ENCODE peak calls at places on chromosome X, in eight cellular contexts. One of them, this sample, is unnamed.

GRCh38 chrX:154029439-154029838 is 9.7 kb upstream of the IRAK1 start:
- DNase-seq in ovary: no peak
- DNase-seq in H1: no peak
- DNase-seq in A549: no peak
- DNase-seq in suprapubic skin: no peak
- DNase-seq in SK-N-SH: no peak
- DNase-seq in GM12878: no peak
- DNase-seq in tibial nerve: no peak
- DNase-seq in this sample: no peak

GRCh38 chrX:16870861-16871584 is 861 bp upstream of the RBBP7 start:
- DNase-seq in H1: peak
- DNase-seq in suprapubic skin: no peak
- DNase-seq in tibial nerve: peak
- DNase-seq in A549: no peak
- DNase-seq in GM12878: no peak
- DNase-seq in ovary: no peak
- DNase-seq in SK-N-SH: peak
- DNase-seq in this sample: peak

GRCh38 chrX:54043084-54043483 is 1.2 kb downstream of the PHF8 start:
- DNase-seq in H1: no peak
- DNase-seq in GM12878: no peak
- DNase-seq in SK-N-SH: no peak
- DNase-seq in tibial nerve: no peak
- DNase-seq in suprapubic skin: no peak
- DNase-seq in ovary: no peak
- DNase-seq in A549: no peak
- DNase-seq in this sample: no peak

GRCh38 chrX:139881130-139881529 is 51.7 kb downstream of the ATP11C start:
- DNase-seq in SK-N-SH: peak
- DNase-seq in A549: no peak
- DNase-seq in ovary: no peak
- DNase-seq in tibial nerve: no peak
- DNase-seq in H1: no peak
- DNase-seq in suprapubic skin: no peak
- DNase-seq in GM12878: no peak
- DNase-seq in this sample: no peak

GRCh38 chrX:32447640-32448039 is 763.7 kb downstream of the DMD start:
- DNase-seq in SK-N-SH: no peak
- DNase-seq in ovary: no peak
- DNase-seq in tibial nerve: no peak
- DNase-seq in suprapubic skin: no peak
- DNase-seq in GM12878: no peak
- DNase-seq in A549: no peak
- DNase-seq in H1: no peak
- DNase-seq in this sample: no peak

GRCh38 chrX:13094780-13095425 is 50.5 kb upstream of the FAM9C start:
- DNase-seq in SK-N-SH: no peak
- DNase-seq in GM12878: no peak
- DNase-seq in ovary: no peak
- DNase-seq in H1: no peak
- DNase-seq in suprapubic skin: no peak
- DNase-seq in A549: no peak
- DNase-seq in tibial nerve: no peak
- DNase-seq in this sample: no peak

GRCh38 chrX:136531951-136532350 is at the start of gene VGLL1:
- DNase-seq in SK-N-SH: no peak
- DNase-seq in H1: no peak
- DNase-seq in tibial nerve: no peak
- DNase-seq in GM12878: no peak
- DNase-seq in ovary: no peak
- DNase-seq in A549: no peak
- DNase-seq in suprapubic skin: no peak
- DNase-seq in this sample: no peak

GRCh38 chrX:104707572-104707971 is 141.6 kb downstream of the IL1RAPL2 start:
- DNase-seq in suprapubic skin: no peak
- DNase-seq in A549: no peak
- DNase-seq in GM12878: no peak
- DNase-seq in H1: no peak
- DNase-seq in tibial nerve: no peak
- DNase-seq in SK-N-SH: no peak
- DNase-seq in ovary: no peak
- DNase-seq in this sample: no peak

GRCh38 chrX:148530464-148531077 is 30.2 kb downstream of the AFF2 start:
- DNase-seq in A549: no peak
- DNase-seq in ovary: no peak
- DNase-seq in suprapubic skin: no peak
- DNase-seq in H1: no peak
- DNase-seq in SK-N-SH: no peak
- DNase-seq in GM12878: no peak
- DNase-seq in tibial nerve: peak
- DNase-seq in this sample: no peak

GRCh38 chrX:153582896-153583295 is 16.0 kb downstream of the CCNQ start:
- DNase-seq in tibial nerve: no peak
- DNase-seq in suprapubic skin: no peak
- DNase-seq in SK-N-SH: peak
- DNase-seq in ovary: no peak
- DNase-seq in A549: no peak
- DNase-seq in H1: no peak
- DNase-seq in GM12878: peak
- DNase-seq in this sample: no peak

GRCh38 chrX:1181131-1181530 is 31.3 kb downstream of the CRLF2 start:
- DNase-seq in ovary: no peak
- DNase-seq in GM12878: no peak
- DNase-seq in SK-N-SH: no peak
- DNase-seq in H1: peak
- DNase-seq in suprapubic skin: peak
- DNase-seq in A549: no peak
- DNase-seq in tibial nerve: no peak
- DNase-seq in this sample: no peak

GRCh38 chrX:49186125-49187027 is at the start of gene PRICKLE3:
- DNase-seq in A549: peak
- DNase-seq in GM12878: no peak
- DNase-seq in suprapubic skin: peak
- DNase-seq in ovary: peak
- DNase-seq in tibial nerve: peak
- DNase-seq in SK-N-SH: no peak
- DNase-seq in H1: peak
- DNase-seq in this sample: peak

GRCh38 chrX:150846130-150846529 is 52.3 kb downstream of the CD99L2 start:
- DNase-seq in ovary: no peak
- DNase-seq in SK-N-SH: no peak
- DNase-seq in A549: no peak
- DNase-seq in GM12878: no peak
- DNase-seq in suprapubic skin: no peak
- DNase-seq in H1: no peak
- DNase-seq in tibial nerve: no peak
- DNase-seq in this sample: no peak

GRCh38 chrX:155094468-155095061 is 23.3 kb downstream of the BRCC3 start:
- DNase-seq in SK-N-SH: peak
- DNase-seq in GM12878: no peak
- DNase-seq in ovary: no peak
- DNase-seq in tibial nerve: no peak
- DNase-seq in A549: no peak
- DNase-seq in H1: no peak
- DNase-seq in suprapubic skin: no peak
- DNase-seq in this sample: no peak

DNA sequence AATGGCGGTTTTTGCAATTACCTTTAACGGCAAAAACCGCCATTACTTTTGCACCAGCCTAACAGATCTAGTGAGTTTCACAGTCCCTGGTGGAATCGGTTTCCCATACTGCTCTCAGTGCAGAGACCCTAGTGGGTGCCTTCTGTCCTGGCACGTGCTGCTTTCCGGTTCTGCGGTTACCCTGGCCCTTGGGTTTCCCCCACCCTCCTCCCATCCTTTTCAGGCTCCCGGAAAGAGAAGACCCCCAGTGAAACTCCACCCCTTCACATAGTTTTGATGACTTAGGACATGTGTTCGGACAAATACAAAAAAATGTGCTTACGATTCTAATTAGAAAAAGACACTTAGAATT is 36.9 kb downstream of the NLGN3 start:
- DNase-seq in A549: no peak
- DNase-seq in GM12878: no peak
- DNase-seq in suprapubic skin: no peak
- DNase-seq in SK-N-SH: peak
- DNase-seq in H1: no peak
- DNase-seq in ovary: peak
- DNase-seq in tibial nerve: peak
- DNase-seq in this sample: no peak
- TF ChIP-seq EP300 in A549: no peak
- TF ChIP-seq EP300 in GM12878: no peak
- TF ChIP-seq EP300 in suprapubic skin: no peak
- TF ChIP-seq EP300 in SK-N-SH: no peak
- TF ChIP-seq EP300 in H1: no peak
- TF ChIP-seq EP300 in ovary: no peak
- TF ChIP-seq EP300 in tibial nerve: no peak
- TF ChIP-seq EP300 in this sample: no peak

DNA sequence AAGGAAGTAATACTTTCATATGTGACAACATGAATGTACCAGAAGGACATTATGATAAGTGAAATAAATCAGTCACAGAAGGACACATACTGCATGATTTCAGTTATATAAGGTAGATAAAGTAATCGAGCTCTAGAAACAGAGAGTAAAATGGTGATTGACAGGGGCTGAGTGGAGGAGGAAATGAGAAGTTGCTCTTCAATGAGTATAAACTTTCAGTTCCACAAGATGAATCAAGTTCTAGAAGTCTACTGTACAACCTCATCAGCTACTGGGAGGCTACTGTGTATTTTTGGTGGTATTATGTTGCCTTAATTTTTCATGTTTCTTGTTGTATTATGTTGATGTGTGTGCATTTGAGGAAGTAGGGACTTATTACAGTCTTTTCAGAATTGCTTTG is 270.9 kb upstream of the GRIA3 start:
- DNase-seq in suprapubic skin: no peak
- DNase-seq in A549: no peak
- DNase-seq in GM12878: no peak
- DNase-seq in SK-N-SH: no peak
- DNase-seq in tibial nerve: no peak
- DNase-seq in ovary: no peak
- DNase-seq in H1: no peak
- DNase-seq in this sample: no peak
- TF ChIP-seq CTCF in suprapubic skin: no peak
- TF ChIP-seq CTCF in A549: no peak
- TF ChIP-seq CTCF in GM12878: no peak
- TF ChIP-seq CTCF in SK-N-SH: no peak
- TF ChIP-seq CTCF in tibial nerve: no peak
- TF ChIP-seq CTCF in ovary: no peak
- TF ChIP-seq CTCF in H1: no peak
- TF ChIP-seq CTCF in this sample: no peak

GRCh38 chrX:109995155-109995554 is 7.8 kb upstream of the TMEM164 start:
- DNase-seq in A549: no peak
- DNase-seq in tibial nerve: no peak
- DNase-seq in ovary: no peak
- DNase-seq in suprapubic skin: no peak
- DNase-seq in SK-N-SH: no peak
- DNase-seq in GM12878: no peak
- DNase-seq in H1: no peak
- DNase-seq in this sample: no peak

GRCh38 chrX:109990582-109991276 is 12.2 kb upstream of the TMEM164 start:
- DNase-seq in H1: no peak
- DNase-seq in suprapubic skin: no peak
- DNase-seq in SK-N-SH: no peak
- DNase-seq in A549: no peak
- DNase-seq in ovary: no peak
- DNase-seq in GM12878: no peak
- DNase-seq in tibial nerve: no peak
- DNase-seq in this sample: no peak

GRCh38 chrX:109997786-109998452 is 5.0 kb upstream of the TMEM164 start:
- DNase-seq in tibial nerve: no peak
- DNase-seq in A549: no peak
- DNase-seq in GM12878: no peak
- DNase-seq in suprapubic skin: no peak
- DNase-seq in ovary: no peak
- DNase-seq in H1: no peak
- DNase-seq in SK-N-SH: no peak
- DNase-seq in this sample: no peak

GRCh38 chrX:109987884-109988283 is 15.0 kb upstream of the TMEM164 start:
- DNase-seq in A549: no peak
- DNase-seq in H1: no peak
- DNase-seq in GM12878: no peak
- DNase-seq in suprapubic skin: no peak
- DNase-seq in SK-N-SH: no peak
- DNase-seq in tibial nerve: no peak
- DNase-seq in ovary: no peak
- DNase-seq in this sample: no peak

GRCh38 chrX:109992203-109992602 is 10.7 kb upstream of the TMEM164 start:
- DNase-seq in ovary: no peak
- DNase-seq in suprapubic skin: no peak
- DNase-seq in A549: no peak
- DNase-seq in H1: no peak
- DNase-seq in SK-N-SH: no peak
- DNase-seq in GM12878: no peak
- DNase-seq in tibial nerve: no peak
- DNase-seq in this sample: no peak
- TF ChIP-seq EP300 in ovary: no peak
- TF ChIP-seq EP300 in suprapubic skin: no peak
- TF ChIP-seq EP300 in A549: no peak
- TF ChIP-seq EP300 in H1: no peak
- TF ChIP-seq EP300 in SK-N-SH: no peak
- TF ChIP-seq EP300 in GM12878: no peak
- TF ChIP-seq EP300 in tibial nerve: no peak
- TF ChIP-seq EP300 in this sample: no peak

GRCh38 chrX:110448459-110448858 is 89.8 kb downstream of the RTL9 start:
- DNase-seq in suprapubic skin: no peak
- DNase-seq in H1: no peak
- DNase-seq in GM12878: no peak
- DNase-seq in tibial nerve: no peak
- DNase-seq in A549: no peak
- DNase-seq in ovary: no peak
- DNase-seq in SK-N-SH: no peak
- DNase-seq in this sample: no peak

GRCh38 chrX:110440016-110440805 is 81.6 kb downstream of the RTL9 start:
- DNase-seq in A549: no peak
- DNase-seq in suprapubic skin: no peak
- DNase-seq in GM12878: no peak
- DNase-seq in tibial nerve: no peak
- DNase-seq in H1: no peak
- DNase-seq in SK-N-SH: no peak
- DNase-seq in ovary: no peak
- DNase-seq in this sample: no peak

GRCh38 chrX:110444996-110445395 is 86.3 kb downstream of the RTL9 start:
- DNase-seq in SK-N-SH: no peak
- DNase-seq in H1: no peak
- DNase-seq in GM12878: no peak
- DNase-seq in ovary: no peak
- DNase-seq in A549: no peak
- DNase-seq in suprapubic skin: no peak
- DNase-seq in tibial nerve: no peak
- DNase-seq in this sample: no peak

GRCh38 chrX:110437686-110438085 is 79.0 kb downstream of the RTL9 start:
- DNase-seq in SK-N-SH: no peak
- DNase-seq in suprapubic skin: no peak
- DNase-seq in GM12878: no peak
- DNase-seq in tibial nerve: no peak
- DNase-seq in H1: no peak
- DNase-seq in A549: no peak
- DNase-seq in ovary: no peak
- DNase-seq in this sample: no peak

DNA sequence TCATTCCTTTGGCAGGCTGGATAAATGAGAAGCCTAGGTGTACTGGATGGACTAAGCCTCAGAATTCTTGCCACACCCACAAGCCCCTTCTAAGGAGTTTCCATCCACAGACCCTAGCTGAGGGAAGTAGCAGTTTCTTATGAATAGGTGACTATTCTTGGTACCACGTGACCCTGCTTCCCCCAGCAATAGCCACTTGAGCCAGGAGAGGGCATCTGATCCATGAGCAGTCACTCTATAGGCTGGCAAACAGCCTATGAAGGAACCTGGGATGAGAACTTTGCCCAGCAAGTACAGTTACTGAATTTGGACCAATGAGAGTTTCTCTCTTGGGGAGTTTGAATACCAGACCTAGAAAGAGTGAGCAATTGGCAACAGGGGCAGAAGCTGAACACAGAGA is 84.0 kb downstream of the RTL9 start:
- DNase-seq in A549: peak
- DNase-seq in H1: no peak
- DNase-seq in suprapubic skin: no peak
- DNase-seq in GM12878: no peak
- DNase-seq in tibial nerve: no peak
- DNase-seq in ovary: no peak
- DNase-seq in SK-N-SH: peak
- DNase-seq in this sample: peak
- TF ChIP-seq CTCF in A549: no peak
- TF ChIP-seq CTCF in H1: peak
- TF ChIP-seq CTCF in suprapubic skin: no peak
- TF ChIP-seq CTCF in GM12878: peak
- TF ChIP-seq CTCF in tibial nerve: no peak
- TF ChIP-seq CTCF in ovary: no peak
- TF ChIP-seq CTCF in SK-N-SH: peak
- TF ChIP-seq CTCF in this sample: no peak

This sample was measured in upper lobe of left lung.